ENCODE peak calls at places on chromosomes 3 and 15, in four cellular contexts. B is K562, C is SK-N-SH, E is HepG2. L is an unnamed sample.

GRCh38 chr15:94542391-94542790 is 311.0 kb downstream of the MCTP2 start:
- DNase-seq in B (no peak), C (no peak), E (no peak), L (no peak)

GRCh38 chr3:12751548-12751947 is 7.5 kb downstream of the TMEM40 start:
- DNase-seq in C (no peak), E (peak), B (no peak), L (no peak)

GRCh38 chr3:55624238-55624637 is 137.1 kb upstream of the WNT5A start:
- DNase-seq in E (no peak), C (no peak), B (no peak), L (no peak)

GRCh38 chr3:31962801-31963205 is 18.3 kb downstream of the OSBPL10 start:
- DNase-seq in C (no peak), E (peak), B (no peak), L (no peak)

GRCh38 chr3:140499114-140499757 is 178.6 kb upstream of the TRIM42 start:
- DNase-seq in E (peak), B (no peak), C (peak), L (no peak)

GRCh38 chr15:54387808-54388207 is 409.6 kb downstream of the UNC13C start:
- DNase-seq in E (no peak), B (no peak), C (no peak), L (no peak)

GRCh38 chr3:98602078-98602678 is 8.8 kb upstream of the CPOX start:
- DNase-seq in C (peak), B (peak), E (peak), L (no peak)

GRCh38 chr3:53713626-53714025 is 132.6 kb downstream of the CHDH start:
- DNase-seq in E (no peak), B (no peak), C (no peak), L (no peak)

GRCh38 chr3:171165499-171165921 is 139.0 kb upstream of the SLC2A2 start:
- DNase-seq in E (no peak), B (no peak), C (no peak), L (peak)

GRCh38 chr15:70160803-70161565 is 63.3 kb upstream of the TLE3 start:
- DNase-seq in C (no peak), E (no peak), B (no peak), L (no peak)

GRCh38 chr3:39211332-39212130 is 19.1 kb upstream of the XIRP1 start:
- DNase-seq in E (no peak), B (no peak), C (no peak), L (peak)

GRCh38 chr15:90083954-90084607 is 18.2 kb downstream of the IDH2 start:
- DNase-seq in B (no peak), E (no peak), C (no peak), L (no peak)

GRCh38 chr3:196991581-196992460 is 23.2 kb upstream of the PIGZ start:
- DNase-seq in E (no peak), C (no peak), B (no peak), L (no peak)

GRCh38 chr15:74845208-74845568 is 2.2 kb upstream of the ULK3 start:
- DNase-seq in E (no peak), C (no peak), B (no peak), L (no peak)

GRCh38 chr3:186922790-186923189 is 7.5 kb upstream of the ST6GAL1 start:
- DNase-seq in B (no peak), C (no peak), E (no peak), L (no peak)

GRCh38 chr3:136114421-136114820 is 81.7 kb downstream of the MSL2 start:
- DNase-seq in C (no peak), E (peak), B (no peak), L (peak)

GRCh38 chr3:8974458-8974857 is 11.2 kb upstream of the RAD18 start:
- DNase-seq in B (no peak), C (no peak), E (no peak), L (no peak)

DNA sequence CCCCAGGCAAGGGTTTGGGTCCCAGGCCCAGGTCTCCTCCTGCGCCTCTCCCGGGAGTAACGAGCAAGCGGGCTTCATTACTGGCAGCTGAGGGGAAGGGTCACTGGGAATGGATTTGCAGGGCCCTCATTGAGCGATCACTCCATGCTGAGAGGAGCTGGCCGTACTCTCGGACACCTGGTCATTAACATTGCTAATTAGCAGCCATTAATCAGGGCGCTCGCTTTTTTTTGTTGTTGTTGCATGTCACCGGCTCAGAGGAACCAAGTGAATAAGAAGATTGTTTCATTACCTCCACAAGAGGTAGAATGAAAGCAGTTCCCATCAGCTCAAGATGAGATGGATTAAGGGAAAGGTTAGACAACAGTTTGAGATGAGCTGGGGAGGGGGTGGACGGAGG is 293.0 kb upstream of the ATP11B start:
- DNase-seq in B (no peak), E (no peak), C (no peak), L (peak)
- TF ChIP-seq YY1 in B (no peak), E (no peak), C (no peak), L (peak)

GRCh38 chr3:156425651-156426050 is 129.3 kb downstream of the SSR3 start:
- DNase-seq in C (no peak), B (no peak), E (no peak), L (no peak)
- TF ChIP-seq YY1 in C (no peak), B (no peak), E (no peak), L (no peak)

GRCh38 chr3:150484410-150484809 is 61.9 kb downstream of the SERP1 start:
- DNase-seq in E (no peak), C (no peak), B (no peak), L (no peak)
- TF ChIP-seq YY1 in E (no peak), C (no peak), B (no peak), L (no peak)

DNA sequence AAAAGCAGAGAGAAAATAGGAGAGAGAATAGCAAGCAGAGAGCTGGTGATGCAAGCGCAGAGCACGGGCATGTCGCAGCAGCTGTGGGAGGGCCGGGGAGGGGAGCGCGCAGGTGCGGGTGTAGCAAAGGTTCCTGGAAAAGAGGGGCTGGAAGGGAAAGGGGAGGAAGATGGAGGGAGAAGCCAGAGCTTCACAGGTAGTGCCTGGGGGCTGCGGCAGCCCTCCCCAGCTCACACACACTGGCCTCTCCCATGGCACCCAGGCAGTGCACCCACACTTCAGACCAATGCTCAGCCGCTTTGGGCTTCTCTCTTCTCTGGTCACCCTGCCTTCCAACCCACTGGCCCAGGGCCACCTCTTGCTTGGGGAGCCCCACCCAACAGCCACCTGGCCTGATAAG is 72.1 kb downstream of the ADAMTS7 start:
- DNase-seq in B (no peak), E (no peak), C (no peak), L (no peak)
- TF ChIP-seq YY1 in B (no peak), E (no peak), C (no peak), L (no peak)

GRCh38 chr3:30658328-30659052 is 52.1 kb downstream of the TGFBR2 start:
- DNase-seq in E (peak), B (no peak), C (no peak), L (no peak)
- TF ChIP-seq YY1 in E (no peak), B (no peak), C (no peak), L (no peak)

GRCh38 chr3:64341355-64341754 is 116.1 kb upstream of the PRICKLE2 start:
- DNase-seq in C (no peak), B (no peak), E (no peak), L (no peak)
- TF ChIP-seq YY1 in C (no peak), B (no peak), E (no peak), L (no peak)

DNA sequence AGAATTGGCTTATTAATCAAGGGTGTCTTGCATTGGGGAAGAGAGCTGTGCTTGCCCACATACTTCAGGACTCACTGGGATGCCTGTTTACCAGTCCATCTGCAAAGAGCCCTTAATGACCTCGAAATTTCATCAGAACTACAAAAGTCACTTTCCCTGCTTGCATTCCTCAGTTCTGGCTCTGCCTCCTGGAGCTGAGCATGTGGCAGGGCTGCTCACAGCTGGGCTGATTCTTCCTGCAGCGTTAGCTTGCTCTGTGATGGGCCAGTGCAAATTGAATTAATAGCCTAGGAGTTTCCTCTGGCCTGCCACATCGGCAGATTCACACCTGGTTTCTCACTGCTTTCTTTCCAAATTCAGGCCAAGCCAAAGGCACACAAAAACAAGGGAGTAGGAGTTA is 108.9 kb downstream of the DUT start:
- DNase-seq in C (no peak), E (no peak), B (no peak), L (peak)
- TF ChIP-seq YY1 in C (no peak), E (no peak), B (no peak), L (no peak)

GRCh38 chr15:28022181-28022580 is 76.9 kb downstream of the OCA2 start:
- DNase-seq in C (peak), E (no peak), B (no peak), L (no peak)

GRCh38 chr15:28020644-28021043 is 78.5 kb downstream of the OCA2 start:
- DNase-seq in C (no peak), E (no peak), B (no peak), L (no peak)

GRCh38 chr15:28022961-28023360 is 76.2 kb downstream of the OCA2 start:
- DNase-seq in C (no peak), B (no peak), E (no peak), L (no peak)

GRCh38 chr15:28019594-28020320 is 79.4 kb downstream of the OCA2 start:
- DNase-seq in C (peak), B (peak), E (no peak), L (peak)

DNA sequence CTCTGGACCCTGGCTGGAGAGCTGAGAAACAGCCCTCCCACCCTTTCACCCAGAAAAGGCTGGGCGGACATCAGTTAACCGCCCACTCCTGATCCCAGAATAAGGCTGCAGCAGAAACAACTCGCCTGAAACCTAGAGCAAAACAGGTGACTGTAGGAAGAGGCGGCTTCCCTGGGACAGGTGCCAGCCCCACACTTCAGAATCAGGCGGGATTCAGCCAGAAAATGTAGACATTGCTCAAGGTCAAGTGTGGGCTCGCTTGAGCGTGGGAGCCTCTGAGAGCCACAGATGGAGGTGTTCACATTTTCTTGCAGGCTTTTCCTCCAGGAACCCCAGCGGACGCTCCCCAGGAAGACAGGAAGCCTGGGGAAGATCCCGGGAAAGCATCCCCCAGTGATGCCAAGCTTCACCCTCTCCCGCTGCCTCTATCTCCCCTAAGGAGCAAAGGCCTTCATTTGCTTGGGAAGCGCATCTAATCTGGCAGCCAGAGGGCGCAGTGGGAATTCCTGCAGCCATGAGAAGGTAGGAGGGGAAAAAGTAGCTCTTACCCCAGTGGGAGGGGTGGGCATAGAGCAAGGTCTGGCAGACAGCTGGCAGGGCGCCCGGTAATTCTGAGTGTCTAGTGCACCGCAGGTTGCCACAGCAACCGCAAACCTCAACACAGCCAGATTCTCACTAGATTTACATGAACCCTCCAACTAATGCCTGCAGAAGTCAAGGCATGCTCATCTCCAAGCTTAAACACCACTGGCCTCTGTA is 77.7 kb downstream of the OCA2 start:
- DNase-seq in E (peak), B (peak), C (peak), L (peak)
- TF ChIP-seq YY1 in E (no peak), B (no peak), C (no peak), L (no peak)

DNA sequence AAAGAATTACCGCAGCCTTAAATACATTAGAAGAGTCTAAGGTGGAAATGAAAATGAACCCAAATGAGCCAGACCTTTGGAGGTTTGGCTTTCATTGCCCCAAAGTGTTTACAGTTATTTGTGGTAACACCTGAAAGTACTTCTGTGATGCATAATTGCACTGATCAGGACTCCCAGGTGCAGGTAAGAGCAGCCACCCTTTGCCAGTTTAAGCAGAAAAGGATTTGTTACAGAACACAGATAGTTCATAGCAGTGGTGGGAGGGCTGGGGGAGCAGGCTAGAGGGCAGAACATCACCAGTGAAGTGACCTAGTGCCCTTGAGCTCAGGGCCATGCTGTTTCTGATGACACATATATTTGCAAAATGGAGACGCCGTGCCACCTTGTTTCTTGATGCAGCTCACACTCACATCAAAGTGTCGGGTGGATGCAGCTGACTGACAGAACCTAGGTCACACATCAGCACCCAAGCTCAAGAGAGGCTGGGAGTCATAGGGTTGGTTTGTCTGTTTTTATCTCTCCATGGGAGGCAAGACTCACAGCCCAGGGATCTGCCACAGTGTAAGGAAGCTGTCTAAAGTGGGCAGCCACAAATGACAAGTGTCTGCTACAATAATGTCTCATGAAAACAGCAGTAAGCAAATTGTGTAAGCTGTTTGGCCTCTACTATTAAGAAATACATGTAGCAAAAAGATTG is 49.1 kb downstream of the NEK11 start:
- DNase-seq in C (no peak), B (no peak), E (no peak), L (no peak)
- TF ChIP-seq YY1 in C (no peak), B (no peak), E (no peak), L (no peak)

GRCh38 chr3:182450942-182451607 is 342.2 kb upstream of the ATP11B start:
- DNase-seq in E (no peak), B (no peak), C (no peak), L (no peak)
- TF ChIP-seq YY1 in E (no peak), B (no peak), C (no peak), L (no peak)